ENCODE peak calls at places on chromosomes 7 and 10, in six cellular contexts. I is right atrium auricular region, O is ovary, Q is GM12878, K is heart right ventricle, B is IMR-90. L is an unnamed sample. For H3K4me1, the result is how much of the 10 kb centered on the place peaks cover.

GRCh38 chr7:24812313-24812945 is 55.2 kb upstream of the GSDME start:
- DNase-seq in I (no peak), O (peak), Q (no peak), K (peak), B (peak), L (no peak)

GRCh38 chr10:33521062-33521461 is 186.6 kb upstream of the NRP1 start:
- DNase-seq in I (no peak), O (no peak), Q (no peak), K (no peak), B (no peak), L (no peak)

GRCh38 chr7:55476852-55477780 is 95.2 kb downstream of the VOPP1 start:
- DNase-seq in I (no peak), O (no peak), Q (no peak), K (no peak), B (no peak), L (no peak)

GRCh38 chr10:78465456-78465855 is 431.8 kb downstream of the RPS24 start:
- DNase-seq in I (no peak), O (no peak), Q (no peak), K (no peak), B (no peak), L (no peak)

GRCh38 chr10:80554050-80554449 is 16.3 kb downstream of the SH2D4B start:
- DNase-seq in I (no peak), O (no peak), Q (no peak), K (no peak), B (no peak), L (no peak)

GRCh38 chr10:1461016-1461415 is 276.3 kb downstream of the ADARB2 start:
- DNase-seq in I (peak), O (no peak), Q (no peak), K (no peak), B (no peak), L (no peak)

GRCh38 chr7:47482013-47482761 is 99.7 kb downstream of the TNS3 start:
- DNase-seq in I (no peak), O (no peak), Q (no peak), K (peak), B (peak), L (no peak)

GRCh38 chr7:152351168-152351567 is 84.6 kb downstream of the KMT2C start:
- DNase-seq in I (no peak), O (no peak), Q (no peak), K (no peak), B (peak), L (no peak)

GRCh38 chr7:134908289-134908688 is 78.0 kb upstream of the AGBL3 start:
- DNase-seq in I (no peak), O (no peak), Q (no peak), K (no peak), B (peak), L (no peak)

GRCh38 chr7:24968165-24968564 is 11.8 kb downstream of the OSBPL3 start:
- DNase-seq in I (no peak), O (no peak), Q (no peak), K (no peak), B (no peak), L (no peak)

GRCh38 chr7:36661135-36661840 is 63.0 kb downstream of the AOAH start:
- DNase-seq in I (no peak), O (no peak), Q (no peak), K (no peak), B (peak), L (no peak)

GRCh38 chr7:116571037-116571436 is 46.2 kb downstream of the CAV1 start:
- DNase-seq in I (no peak), O (no peak), Q (no peak), K (no peak), B (peak), L (no peak)

DNA sequence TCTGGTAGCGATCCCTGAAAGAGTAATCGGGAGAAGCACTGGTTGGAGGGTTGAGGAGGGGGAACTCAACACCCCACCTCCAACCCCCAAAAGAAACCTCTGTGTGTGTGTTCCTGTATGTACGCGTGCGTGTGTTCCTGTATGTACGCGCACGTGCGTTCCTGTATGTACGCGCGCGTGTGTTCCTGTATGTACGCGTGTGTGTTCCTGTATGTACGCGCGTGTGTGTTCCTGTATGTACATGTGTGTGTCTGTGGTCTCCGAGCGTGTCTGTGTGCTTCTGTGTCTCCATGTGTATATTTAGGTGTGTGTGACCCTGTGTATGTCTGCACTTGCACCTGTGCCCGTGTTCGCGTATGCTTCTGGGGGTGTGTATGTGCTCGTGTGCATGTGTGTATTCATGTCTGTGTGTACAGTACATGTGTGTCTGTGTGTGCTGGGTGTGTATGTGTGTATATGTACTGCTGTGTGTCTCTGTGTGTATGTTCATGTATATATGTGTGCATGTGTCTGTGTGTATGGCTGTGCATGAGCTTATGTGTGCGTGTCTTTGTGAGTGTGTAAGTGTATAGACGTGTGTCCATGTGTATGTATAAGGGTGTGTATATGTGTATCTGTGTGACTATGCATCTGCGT is 42.9 kb upstream of the KLF6 start:
- DNase-seq in I (no peak), O (no peak), Q (no peak), K (no peak), B (no peak), L (no peak)
- H3K4me1 ChIP-seq in I (under half), O (under half), Q (under half), K (under half), B (under half), L (under half)

GRCh38 chr7:149753370-149754233 is 19.8 kb downstream of the ZNF467 start:
- DNase-seq in I (no peak), O (no peak), Q (no peak), K (peak), B (peak), L (no peak)
- TF ChIP-seq CTCF in I (peak), O (no peak), Q (peak), K (peak), B (peak), L (peak)

DNA sequence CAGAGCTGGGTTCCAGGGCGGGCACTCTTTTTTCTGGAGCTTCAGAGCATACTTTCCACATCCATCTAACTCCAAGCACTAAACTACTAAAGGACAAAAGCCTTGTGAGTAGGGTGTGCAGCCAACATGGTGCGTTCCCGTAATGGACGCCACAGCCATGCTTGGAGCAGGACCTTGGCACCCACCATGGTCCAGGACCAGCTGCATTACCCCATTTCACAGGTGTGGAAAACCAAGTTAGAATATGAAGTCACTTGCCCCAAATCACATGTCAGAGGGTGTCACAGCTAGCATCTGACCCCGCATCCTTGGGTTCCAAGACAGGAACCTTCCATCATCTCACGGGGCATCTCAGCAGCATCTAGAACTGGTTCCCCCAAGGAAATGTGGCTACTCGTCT is 112.4 kb downstream of the SMURF1 start:
- DNase-seq in I (peak), O (no peak), Q (no peak), K (no peak), B (no peak), L (no peak)
- H3K27ac ChIP-seq in I (peak), O (no peak), Q (no peak), K (peak), B (no peak), L (peak)

DNA sequence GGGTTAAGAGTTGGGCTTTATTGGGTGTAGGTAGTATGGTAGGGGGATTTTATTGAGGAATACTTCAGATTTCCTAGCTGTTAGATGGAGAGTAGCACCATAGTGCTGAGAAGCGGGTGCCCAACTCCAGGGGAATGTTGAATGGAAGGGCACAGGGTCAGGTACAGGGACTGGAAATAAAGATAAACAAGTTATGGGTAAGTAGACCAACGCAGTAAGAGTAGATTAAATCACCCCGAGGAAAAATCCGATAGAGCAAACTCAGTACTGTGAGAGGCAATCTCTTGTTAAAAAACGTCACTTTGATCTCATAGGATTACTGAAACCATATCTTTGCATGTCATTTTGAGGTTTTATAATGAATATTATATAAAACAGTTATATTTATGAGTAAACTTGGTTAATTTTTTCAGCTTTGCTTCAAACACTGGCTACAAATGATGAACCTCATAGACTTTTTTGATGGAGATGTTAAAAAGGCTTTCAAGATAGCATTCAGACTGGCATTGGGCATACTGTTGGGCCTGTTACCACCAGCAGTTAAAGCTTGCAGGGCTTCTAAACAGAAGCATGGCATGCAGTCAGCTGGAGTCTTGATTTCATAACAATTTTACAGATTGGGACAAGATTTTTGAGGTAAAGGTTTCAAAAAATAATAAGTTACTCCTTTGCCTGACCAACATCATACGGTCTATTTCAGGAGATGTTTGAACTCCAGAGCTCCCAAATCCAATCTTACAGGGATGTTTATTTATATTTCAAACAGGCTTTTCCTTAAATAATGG is 7.1 kb downstream of the AHR start:
- DNase-seq in I (no peak), O (no peak), Q (no peak), K (no peak), B (no peak), L (no peak)
- H3K4me1 ChIP-seq in I (half or more), O (under half), Q (under half), K (half or more), B (under half), L (under half)

DNA sequence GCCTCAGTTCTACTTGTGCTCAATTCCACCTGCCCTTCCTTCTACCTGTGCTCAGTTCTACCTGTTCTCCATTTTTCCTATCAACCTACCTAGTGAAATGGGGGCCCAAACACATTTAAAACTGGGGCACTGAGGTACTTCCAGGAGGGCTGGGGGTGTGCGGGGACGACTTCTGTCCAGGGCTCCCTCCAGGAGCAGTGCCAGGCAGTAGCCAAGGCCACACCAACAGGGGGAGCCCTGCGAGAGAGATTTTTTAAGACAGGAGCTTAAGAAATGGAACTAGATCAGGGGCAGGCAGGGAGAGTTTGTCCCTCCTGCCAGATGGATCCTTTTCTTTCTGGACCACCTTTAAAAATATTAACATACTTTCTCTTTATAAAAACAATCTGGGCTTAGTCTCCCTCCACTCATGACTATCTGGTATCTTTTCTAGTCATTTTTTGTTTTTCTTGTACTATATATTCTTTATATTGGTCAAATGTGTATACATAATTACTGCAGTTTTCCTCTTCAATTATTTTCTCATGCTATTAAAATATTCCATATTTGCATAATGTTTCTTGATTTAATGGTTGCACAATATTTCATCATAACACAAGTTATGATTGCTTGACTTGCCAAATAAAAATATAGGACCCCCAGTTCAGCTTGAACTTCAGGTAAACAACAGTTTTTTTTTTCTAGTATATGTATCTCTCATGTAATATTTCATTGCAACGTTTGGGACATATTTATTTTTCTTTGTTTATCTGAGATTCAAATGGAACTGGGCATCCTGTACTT is 47.3 kb upstream of the INSYN2A start:
- DNase-seq in I (no peak), O (peak), Q (no peak), K (no peak), B (peak), L (no peak)
- TF ChIP-seq CTCF in I (peak), O (no peak), Q (no peak), K (peak), B (peak), L (no peak)

GRCh38 chr10:74077416-74077815 is 73.2 kb downstream of the AP3M1 start:
- DNase-seq in I (no peak), O (no peak), Q (no peak), K (no peak), B (no peak), L (no peak)
- H3K27ac ChIP-seq in I (no peak), O (no peak), Q (no peak), K (no peak), B (no peak), L (peak)

DNA sequence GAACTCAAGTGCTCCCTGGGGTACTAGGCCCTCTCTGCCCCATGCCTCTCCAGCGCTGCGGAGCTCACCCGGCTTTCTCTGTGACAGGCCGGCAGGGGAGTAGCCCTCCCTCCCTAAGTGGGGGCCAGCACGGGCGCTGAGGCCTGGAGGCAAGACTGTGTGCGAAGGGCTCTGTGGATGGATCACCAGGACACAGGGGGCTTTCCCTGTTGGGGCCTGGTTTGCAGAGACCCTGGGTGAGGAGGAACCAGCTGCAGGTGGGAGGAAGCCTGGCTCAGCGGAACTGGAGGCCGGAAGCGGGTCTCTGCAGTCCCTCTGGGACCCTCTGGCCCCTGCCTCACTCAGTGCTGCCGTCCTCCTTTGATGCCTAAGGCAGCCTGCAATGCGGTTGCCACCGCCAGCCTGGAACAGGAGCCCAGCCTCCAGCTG is 106.0 kb downstream of the CYTH3 start:
- DNase-seq in I (no peak), O (no peak), Q (no peak), K (no peak), B (no peak), L (no peak)
- H3K4me1 ChIP-seq in I (half or more), O (under half), Q (under half), K (half or more), B (under half), L (under half)

GRCh38 chr7:119929891-119930290 is 343.1 kb upstream of the KCND2 start:
- DNase-seq in I (no peak), O (no peak), Q (no peak), K (no peak), B (no peak), L (no peak)

GRCh38 chr7:119937745-119938144 is 335.2 kb upstream of the KCND2 start:
- DNase-seq in I (no peak), O (no peak), Q (no peak), K (no peak), B (no peak), L (no peak)

GRCh38 chr7:119936876-119937275 is 336.1 kb upstream of the KCND2 start:
- DNase-seq in I (no peak), O (no peak), Q (no peak), K (no peak), B (no peak), L (no peak)

GRCh38 chr7:119931230-119931824 is 341.6 kb upstream of the KCND2 start:
- DNase-seq in I (no peak), O (no peak), Q (no peak), K (no peak), B (no peak), L (no peak)

GRCh38 chr7:119935418-119936025 is 337.5 kb upstream of the KCND2 start:
- DNase-seq in I (no peak), O (no peak), Q (no peak), K (no peak), B (peak), L (no peak)
- TF ChIP-seq CTCF in I (no peak), O (peak), Q (peak), K (peak), B (peak), L (peak)